ENCODE peak calls at places on chromosomes 7 and 10, in nine cellular contexts. M is transverse colon, K is heart left ventricle, X is ovary, O is upper lobe of left lung, B is uterus, S is prostate gland, I is HepG2, L is HCT116. V is an unnamed sample.

GRCh38 chr10:70551491-70551890 is 51.0 kb downstream of the PRF1 start:
- DNase-seq in L (no peak), M (no peak), X (no peak), S (no peak), K (no peak), I (no peak), O (no peak), B (no peak), V (no peak)

GRCh38 chr7:90530263-90530662 is 60.8 kb downstream of the PTTG1IP2 start:
- DNase-seq in S (no peak), O (no peak), M (no peak), K (no peak), X (no peak), B (no peak), L (no peak), I (no peak), V (no peak)

GRCh38 chr7:96497567-96497966 is 175.7 kb upstream of the SLC25A13 start:
- DNase-seq in O (no peak), X (no peak), K (no peak), B (no peak), S (no peak), I (no peak), M (no peak), L (no peak), V (no peak)

GRCh38 chr10:69501657-69502056 is 50.4 kb downstream of the TSPAN15 start:
- DNase-seq in X (no peak), B (no peak), M (no peak), L (no peak), K (no peak), O (no peak), S (no peak), I (no peak), V (no peak)

GRCh38 chr7:87129836-87130235 is 22.4 kb upstream of the DMTF1 start:
- DNase-seq in X (no peak), K (no peak), L (no peak), M (no peak), I (no peak), O (no peak), S (no peak), B (no peak), V (no peak)

GRCh38 chr7:11171569-11172192 is 198.0 kb downstream of the PHF14 start:
- DNase-seq in O (no peak), M (no peak), K (no peak), L (no peak), X (no peak), S (no peak), B (no peak), I (no peak), V (no peak)

GRCh38 chr7:131123991-131124629 is 203.6 kb upstream of the MKLN1 start:
- DNase-seq in S (no peak), K (no peak), B (no peak), L (no peak), O (no peak), X (no peak), M (peak), I (no peak), V (no peak)

GRCh38 chr10:109282510-109282909 is 640.8 kb downstream of the XPNPEP1 start:
- DNase-seq in I (no peak), X (no peak), K (no peak), B (no peak), O (no peak), L (no peak), M (no peak), S (no peak), V (no peak)

GRCh38 chr10:12431453-12432101 is 82.2 kb downstream of the CAMK1D start:
- DNase-seq in K (no peak), L (no peak), I (no peak), B (peak), X (no peak), O (no peak), S (no peak), M (no peak), V (no peak)

GRCh38 chr7:17580141-17580540 is 281.7 kb downstream of the AHR start:
- DNase-seq in M (no peak), O (no peak), K (no peak), S (no peak), X (no peak), B (no peak), L (no peak), I (no peak), V (no peak)

GRCh38 chr10:109587366-109587765 is 335.9 kb downstream of the XPNPEP1 start:
- DNase-seq in K (no peak), L (no peak), B (no peak), I (no peak), M (no peak), X (no peak), O (no peak), S (no peak), V (no peak)

GRCh38 chr7:28990200-28990960 is 32.2 kb upstream of the TRIL start:
- DNase-seq in B (peak), S (no peak), I (no peak), K (peak), L (no peak), X (no peak), O (no peak), M (no peak), V (no peak)

GRCh38 chr7:98569606-98570337 is 47.3 kb upstream of the NPTX2 start:
- DNase-seq in O (no peak), S (no peak), X (no peak), I (no peak), K (peak), L (no peak), M (peak), B (no peak), V (no peak)

GRCh38 chr10:35565602-35566061 is 39.5 kb upstream of the GJD4 start:
- DNase-seq in I (no peak), B (no peak), S (no peak), M (no peak), L (no peak), O (no peak), K (peak), X (no peak), V (no peak)

GRCh38 chr10:4758256-4758655 is 67.8 kb upstream of the AKR1E2 start:
- DNase-seq in B (no peak), K (no peak), X (no peak), S (no peak), O (no peak), I (no peak), L (no peak), M (no peak), V (no peak)

GRCh38 chr10:94358480-94358879 is 4.3 kb downstream of the NOC3L start:
- DNase-seq in B (no peak), I (peak), L (peak), M (no peak), S (no peak), X (no peak), O (no peak), K (no peak), V (peak)

GRCh38 chr7:76513817-76514799 is 3.8 kb downstream of the UPK3B start:
- DNase-seq in S (no peak), I (no peak), K (no peak), X (no peak), O (peak), B (no peak), L (no peak), M (no peak), V (no peak)

GRCh38 chr10:45353176-45353575 is 20.8 kb upstream of the ALOX5 start:
- DNase-seq in K (no peak), X (no peak), B (no peak), I (no peak), L (no peak), S (no peak), M (no peak), O (no peak), V (no peak)

GRCh38 chr10:104488046-104488832 is 134.6 kb downstream of the CFAP58 start:
- DNase-seq in B (no peak), I (no peak), K (no peak), X (no peak), S (no peak), L (no peak), O (no peak), M (no peak), V (no peak)

GRCh38 chr10:14372616-14373015 is 41.9 kb upstream of the FRMD4A start:
- DNase-seq in I (no peak), L (no peak), S (no peak), O (no peak), M (no peak), K (no peak), B (no peak), X (no peak), V (no peak)

GRCh38 chr7:13132314-13132713 is 444.9 kb downstream of the ARL4A start:
- DNase-seq in B (no peak), I (no peak), O (no peak), L (no peak), X (no peak), K (no peak), S (no peak), M (no peak), V (no peak)

GRCh38 chr10:133179128-133179520 is 19.1 kb downstream of the KNDC1 start:
- DNase-seq in M (no peak), O (peak), B (no peak), L (no peak), X (peak), K (no peak), S (no peak), I (no peak), V (no peak)

GRCh38 chr10:91907914-91908357 is 1.4 kb downstream of the FGFBP3 start:
- DNase-seq in B (no peak), M (no peak), X (peak), O (no peak), L (no peak), I (no peak), S (no peak), K (no peak), V (no peak)

GRCh38 chr7:22666732-22667131 is 60.3 kb upstream of the IL6 start:
- DNase-seq in M (no peak), S (no peak), O (no peak), I (no peak), L (no peak), B (no peak), X (no peak), K (no peak), V (peak)

GRCh38 chr7:47670738-47671137 is 88.8 kb upstream of the TNS3 start:
- DNase-seq in M (peak), L (no peak), B (no peak), S (no peak), O (no peak), I (no peak), K (no peak), X (no peak), V (no peak)

GRCh38 chr7:51059493-51059892 is 257.1 kb downstream of the COBL start:
- DNase-seq in I (no peak), K (no peak), B (no peak), L (no peak), O (no peak), X (no peak), S (no peak), M (no peak), V (no peak)

GRCh38 chr10:31929260-31929985 is 792 bp upstream of the ARHGAP12 start:
- DNase-seq in S (peak), O (no peak), I (peak), L (no peak), K (peak), X (peak), M (peak), B (peak), V (no peak)

GRCh38 chr10:103044942-103045489 is 126.9 kb downstream of the CNNM2 start:
- DNase-seq in M (no peak), L (no peak), B (no peak), K (no peak), S (no peak), I (no peak), O (no peak), X (no peak), V (no peak)

GRCh38 chr7:20287317-20287716 is 43.4 kb upstream of the ITGB8 start:
- DNase-seq in O (no peak), L (no peak), K (no peak), M (no peak), S (no peak), I (no peak), X (no peak), B (no peak), V (no peak)

GRCh38 chr10:11175823-11176243 is 158.2 kb downstream of the CELF2 start:
- DNase-seq in B (no peak), O (no peak), L (no peak), M (peak), I (no peak), X (no peak), K (no peak), S (no peak), V (no peak)

GRCh38 chr7:45930967-45931366 is 9.9 kb upstream of the IGFBP3 start:
- DNase-seq in L (no peak), K (no peak), O (no peak), M (no peak), B (no peak), S (no peak), X (no peak), I (no peak), V (no peak)

GRCh38 chr7:133910761-133911160 is 216.4 kb upstream of the LRGUK start:
- DNase-seq in X (no peak), K (no peak), I (no peak), O (no peak), B (no peak), M (no peak), S (no peak), L (no peak), V (no peak)

GRCh38 chr7:111324228-111324627 is 233.3 kb downstream of the LRRN3 start:
- DNase-seq in S (no peak), I (no peak), L (no peak), K (no peak), O (no peak), B (no peak), M (no peak), X (no peak), V (no peak)

GRCh38 chr7:42236266-42237161 is 495 bp downstream of the GLI3 start:
- DNase-seq in I (no peak), O (peak), S (peak), B (peak), X (peak), L (no peak), K (peak), M (peak), V (peak)

GRCh38 chr7:42237891-42238531 is 1.0 kb upstream of the GLI3 start:
- DNase-seq in S (peak), I (no peak), L (no peak), K (peak), B (peak), M (peak), O (no peak), X (peak), V (peak)

GRCh38 chr7:42238709-42239395 is 1.8 kb upstream of the GLI3 start:
- DNase-seq in I (no peak), O (no peak), X (peak), L (no peak), S (no peak), K (no peak), M (peak), B (peak), V (peak)

GRCh38 chr7:42235734-42236133 is 1.3 kb downstream of the GLI3 start:
- DNase-seq in S (no peak), X (peak), I (no peak), K (peak), B (no peak), M (peak), L (no peak), O (peak), V (peak)

GRCh38 chr7:42237162-42237821 is at the start of gene GLI3:
- DNase-seq in K (peak), B (peak), S (peak), I (no peak), X (peak), M (peak), L (no peak), O (peak), V (peak)
- TF ChIP-seq POLR2A in K (peak), B (peak), S (peak), I (no peak), X (peak), M (peak), L (no peak), O (peak), V (peak)

DNA sequence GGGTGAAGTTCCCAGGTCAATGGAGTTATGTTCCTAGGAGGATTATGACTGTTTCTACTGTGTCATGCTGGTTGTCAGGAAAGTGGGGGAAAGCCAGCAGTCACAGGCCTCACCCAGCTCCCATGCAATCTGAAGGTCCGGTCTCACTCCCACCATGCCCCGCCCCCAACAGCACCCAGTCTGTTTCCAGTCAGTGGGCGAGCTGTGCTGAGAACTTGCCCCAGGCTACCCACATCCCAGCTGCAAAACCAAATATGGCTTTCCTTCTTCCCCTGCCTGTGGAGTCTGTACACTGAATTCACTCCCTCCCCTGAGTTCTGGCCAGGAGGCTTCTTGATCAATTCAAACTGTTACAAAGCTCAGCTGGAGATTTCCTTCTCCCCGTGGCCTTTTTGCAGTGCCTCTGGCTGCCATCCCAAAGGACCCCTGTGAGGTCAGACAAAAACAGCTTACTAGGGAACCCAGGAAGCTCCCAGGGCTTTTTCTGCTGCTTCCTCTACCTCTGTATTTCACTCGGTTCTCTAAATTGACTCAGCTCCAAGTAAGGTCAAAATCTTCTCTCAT is 205.7 kb downstream of the SEMA3D start:
- DNase-seq in I (no peak), L (no peak), K (no peak), B (no peak), S (no peak), M (no peak), O (no peak), X (no peak), V (no peak)
- TF ChIP-seq POLR2A in I (no peak), L (no peak), K (no peak), B (no peak), S (no peak), M (no peak), O (no peak), X (no peak), V (no peak)

GRCh38 chr10:113822174-113822573 is 31.7 kb downstream of the DCLRE1A start:
- DNase-seq in I (no peak), B (no peak), M (no peak), L (no peak), K (no peak), X (no peak), O (no peak), S (no peak), V (no peak)
- TF ChIP-seq POLR2A in I (no peak), B (no peak), M (no peak), L (no peak), K (no peak), X (no peak), O (no peak), S (no peak), V (no peak)

GRCh38 chr7:79452495-79453265 is 787 bp downstream of the MAGI2 start:
- DNase-seq in X (peak), S (peak), M (no peak), I (peak), B (peak), L (no peak), K (peak), O (peak), V (peak)

GRCh38 chr7:79451580-79451979 is 1.9 kb downstream of the MAGI2 start:
- DNase-seq in B (no peak), X (no peak), S (no peak), M (no peak), L (no peak), K (no peak), I (no peak), O (no peak), V (no peak)

GRCh38 chr7:79453558-79454324 is at the start of gene MAGI2:
- DNase-seq in K (peak), M (peak), L (no peak), I (peak), S (peak), O (peak), X (peak), B (peak), V (peak)

GRCh38 chr7:79453266-79453557 is 255 bp downstream of the MAGI2 start:
- DNase-seq in I (no peak), K (no peak), M (no peak), L (no peak), B (peak), X (no peak), S (no peak), O (no peak), V (peak)

DNA sequence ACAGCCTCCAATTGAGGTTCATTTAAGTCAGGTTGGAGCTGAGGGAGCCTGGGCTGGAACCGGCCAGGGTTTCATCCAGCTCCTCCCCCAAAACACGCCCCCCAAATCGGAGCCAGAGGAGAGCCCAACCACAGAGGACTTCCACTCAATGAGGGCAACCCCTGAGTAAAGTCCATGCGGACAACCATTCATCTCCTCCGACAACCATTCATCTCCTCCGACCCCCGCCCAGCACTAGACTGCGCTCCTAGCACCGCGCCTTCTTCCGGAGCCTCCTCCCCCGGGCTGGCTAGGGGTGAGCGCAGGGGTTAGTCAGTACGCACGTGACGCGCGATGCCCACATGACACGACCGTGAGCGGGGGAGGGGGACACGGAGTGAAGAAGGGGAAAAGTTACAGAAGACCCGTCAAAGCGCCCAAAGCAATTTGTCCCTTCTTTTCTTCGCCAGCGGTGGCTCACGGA is 1.4 kb downstream of the MAGI2 start:
- DNase-seq in K (peak), O (peak), I (peak), B (peak), L (no peak), S (peak), M (peak), X (peak), V (peak)
- TF ChIP-seq POLR2A in K (peak), O (peak), I (peak), B (peak), L (no peak), S (peak), M (peak), X (peak), V (peak)

V was measured in H54.